ENCODE peak calls at places on chromosomes 6 and 20, in four cellular contexts. C is HCT116; Z is CD8-positive, alpha-beta T cell; N is heart right ventricle. K is an unnamed sample.

GRCh38 chr6:81625216-81625615 is 127.3 kb downstream of the TENT5A start:
- DNase-seq in C (no peak), Z (no peak), N (no peak), K (no peak)

GRCh38 chr6:110949679-110950285 is 8.7 kb upstream of the GTF3C6 start:
- DNase-seq in C (peak; percentile 12), Z (no peak), N (no peak), K (no peak)

GRCh38 chr6:143747347-143747842 is 69.6 kb downstream of the PHACTR2 start:
- DNase-seq in C (no peak), Z (no peak), N (no peak), K (no peak)

GRCh38 chr20:11302436-11302835 is 615.3 kb upstream of the BTBD3 start:
- DNase-seq in C (no peak), Z (no peak), N (no peak), K (peak; percentile 51)

GRCh38 chr6:23114812-23115504 is 545.6 kb downstream of the HDGFL1 start:
- DNase-seq in C (no peak), Z (no peak), N (no peak), K (no peak)

GRCh38 chr6:116410945-116411623 is 40.3 kb downstream of the DSE start:
- DNase-seq in C (no peak), Z (no peak), N (no peak), K (no peak)

GRCh38 chr6:14731638-14732037 is 514.2 kb upstream of the JARID2 start:
- DNase-seq in C (no peak), Z (no peak), N (no peak), K (no peak)

GRCh38 chr20:11103866-11104265 is 430.1 kb upstream of the JAG1 start:
- DNase-seq in C (no peak), Z (no peak), N (no peak), K (no peak)

GRCh38 chr6:11632795-11633511 is 95.4 kb downstream of the TMEM170B start:
- DNase-seq in C (no peak), Z (no peak), N (no peak), K (no peak)

GRCh38 chr6:17086469-17086868 is 15.4 kb upstream of the STMND1 start:
- DNase-seq in C (peak; percentile 75), Z (no peak), N (no peak), K (peak; percentile 50)

GRCh38 chr6:21759721-21760120 is 166.2 kb downstream of the SOX4 start:
- DNase-seq in C (no peak), Z (no peak), N (no peak), K (no peak)

GRCh38 chr20:48787861-48788375 is 39.9 kb downstream of the PREX1 start:
- DNase-seq in C (no peak), Z (no peak), N (no peak), K (no peak)

GRCh38 chr6:166626177-166627038 is 643 bp downstream of the RPS6KA2 start:
- DNase-seq in C (no peak), Z (no peak), N (no peak), K (no peak)

GRCh38 chr6:150072201-150072600 is 3.3 kb upstream of the ULBP3 start:
- DNase-seq in C (peak; percentile 90), Z (no peak), N (peak; percentile 30), K (no peak)

GRCh38 chr6:98530732-98531131 is 303.6 kb upstream of the POU3F2 start:
- DNase-seq in C (no peak), Z (no peak), N (no peak), K (no peak)

GRCh38 chr6:105952762-105953700 is 133.1 kb upstream of the PRDM1 start:
- DNase-seq in C (no peak), Z (no peak), N (no peak), K (no peak)

GRCh38 chr20:21503345-21503744 is 10.5 kb downstream of the NKX2-2 start:
- DNase-seq in C (no peak), Z (no peak), N (no peak), K (no peak)

GRCh38 chr6:131368077-131368911 is 204.7 kb upstream of the ARG1 start:
- DNase-seq in C (no peak), Z (no peak), N (peak; percentile 34), K (no peak)

GRCh38 chr6:152112503-152113261 is 305.2 kb downstream of the ESR1 start:
- DNase-seq in C (no peak), Z (no peak), N (peak; percentile 76), K (no peak)

GRCh38 chr6:170211404-170212025 is 79.4 kb downstream of the DLL1 start:
- DNase-seq in C (no peak), Z (no peak), N (no peak), K (no peak)

GRCh38 chr20:20568604-20569205 is 143.7 kb downstream of the RALGAPA2 start:
- DNase-seq in C (no peak), Z (no peak), N (no peak), K (no peak)

DNA sequence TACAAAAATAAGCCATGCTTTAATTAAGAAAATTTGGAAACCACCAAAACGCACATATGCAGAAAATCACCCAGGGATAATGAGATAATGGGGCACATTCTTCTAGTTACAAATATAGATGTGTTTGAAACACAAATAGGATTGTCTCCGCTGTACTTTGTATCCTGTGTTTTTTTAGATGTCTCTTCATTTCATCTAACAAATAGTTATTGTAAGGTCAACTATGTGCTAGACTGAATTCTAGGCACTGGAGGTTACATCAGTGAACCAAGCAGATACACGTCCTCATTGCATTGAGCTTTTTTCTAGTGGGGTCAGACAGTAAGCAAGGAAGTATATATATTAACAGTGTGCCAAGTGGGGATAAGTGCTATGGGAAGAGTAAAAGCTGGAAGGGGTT is 152.0 kb downstream of the ZDHHC14 start:
- DNase-seq in C (no peak), Z (no peak), N (no peak), K (no peak)
- TF ChIP-seq CTCF in C (no peak), Z (no peak), N (no peak), K (no peak)

GRCh38 chr6:136226674-136227377 is 23.3 kb downstream of the MTFR2 start:
- DNase-seq in C (no peak), Z (no peak), N (no peak), K (no peak)
- H3K4me3 ChIP-seq in C (no peak overlapping the region), Z (no peak overlapping the region), N (peak overlapping the region; percentile 38), K (no peak overlapping the region)

DNA sequence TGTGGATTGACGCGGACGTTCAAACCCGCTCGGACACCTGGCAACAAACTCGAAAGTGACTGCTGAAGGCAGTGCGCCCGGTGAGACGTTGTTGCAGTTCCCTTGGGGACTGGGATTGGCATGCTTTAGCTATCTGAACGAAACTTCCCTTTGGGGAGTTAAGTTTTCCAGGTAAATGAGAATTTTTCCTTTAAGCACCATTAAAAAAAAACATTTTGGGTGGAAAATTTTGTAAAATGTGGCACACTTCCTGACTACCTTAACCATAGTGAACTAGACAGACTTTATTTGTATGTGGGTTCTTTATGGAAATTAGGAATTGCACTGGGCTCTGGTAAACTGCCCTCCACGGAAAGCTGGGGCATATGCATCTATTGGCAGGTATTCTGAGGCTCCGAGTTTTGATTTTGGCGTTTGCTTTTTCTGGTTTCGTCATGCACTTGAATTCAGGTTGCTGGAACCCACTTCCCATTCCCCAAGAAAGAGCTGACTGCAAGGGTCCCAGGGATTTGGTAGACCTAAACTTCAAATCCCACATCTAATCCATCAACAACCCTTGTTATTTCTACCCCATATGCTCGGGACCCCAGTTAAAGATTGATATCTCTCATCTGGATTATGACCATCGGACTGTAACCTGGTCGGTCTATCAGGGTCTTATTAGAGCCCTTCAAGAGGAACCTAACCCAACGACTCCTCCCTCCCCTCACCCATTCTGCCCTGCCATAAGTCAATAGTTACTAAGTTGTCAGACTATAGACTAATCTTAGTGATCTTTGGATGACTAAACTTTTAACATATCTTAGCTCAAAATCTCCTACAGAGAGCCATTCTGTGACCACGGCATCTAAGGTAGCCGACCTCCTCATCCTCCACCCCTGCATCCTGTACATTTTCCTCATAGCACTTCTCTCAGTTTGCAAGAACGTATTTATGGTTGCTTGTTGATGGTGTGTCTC is 800 bp upstream of the DYNLT1 start:
- DNase-seq in C (no peak), Z (no peak), N (no peak), K (no peak)
- H3K27ac ChIP-seq in C (peak overlapping the region; percentile 97), Z (peak overlapping the region; percentile 93), N (peak overlapping the region; percentile 99), K (no peak overlapping the region)

GRCh38 chr6:63272397-63272796 is 47.4 kb downstream of the LGSN start:
- DNase-seq in C (peak; percentile 27), Z (no peak), N (no peak), K (no peak)
- TF ChIP-seq CTCF in C (peak; percentile 12), Z (no peak), N (no peak), K (peak; percentile 31)

DNA sequence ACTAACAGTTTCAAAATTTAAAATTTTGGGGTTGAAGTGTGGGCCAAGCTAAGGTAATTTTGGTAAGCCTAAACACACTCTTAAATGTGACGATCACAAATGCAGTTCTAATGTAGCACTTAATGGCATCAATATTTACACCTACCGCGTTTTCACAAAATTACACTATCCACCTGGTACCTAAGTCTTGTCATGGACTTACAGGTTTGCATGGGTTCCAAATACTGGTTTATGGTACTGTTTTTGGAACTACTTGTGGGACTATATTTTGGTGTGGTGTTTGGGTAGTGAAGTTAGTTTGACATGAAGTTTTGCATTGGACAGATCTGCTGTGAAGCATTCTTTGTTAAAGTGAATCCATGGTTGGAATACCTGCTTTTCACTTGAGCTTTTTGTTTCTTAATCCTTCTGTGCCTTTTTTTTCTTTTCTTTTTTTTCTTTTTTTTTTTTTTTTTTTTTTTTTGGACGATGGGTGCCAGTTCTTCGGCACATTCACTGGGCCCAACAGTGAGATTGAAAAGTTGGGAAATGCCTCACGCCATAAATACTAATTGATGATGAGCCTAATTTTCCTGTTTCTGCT is 6.5 kb downstream of the SRSF3 start:
- DNase-seq in C (no peak), Z (no peak), N (no peak), K (no peak)
- H3K4me3 ChIP-seq in C (no peak overlapping the region), Z (peak overlapping the region; percentile 40), N (peak overlapping the region; percentile 59), K (peak overlapping the region; percentile 1)

K was measured in AG04450.